ENCODE peak calls at places on chromosomes 16 and 17, in six cellular contexts. M is neuronal stem cell, P is IMR-90, Z is H9, W is H1, L is trophoblast cell. O is an unnamed sample.
A peak's percentile ranks its signal among the peaks of the same experiment; 100 is the strongest.

GRCh38 chr17:57862990-57863667 is 13.3 kb upstream of the MRPS23 start:
- DNase-seq in Z (peak; percentile 46), P (no peak), W (no peak), M (no peak), L (no peak), O (peak; percentile 36)

GRCh38 chr16:56506941-56507340 is 12.9 kb downstream of the BBS2 start:
- DNase-seq in L (peak; percentile 43), M (no peak), W (no peak), Z (no peak), P (peak; percentile 80), O (no peak)

GRCh38 chr16:23491490-23492391 is 18.6 kb downstream of the GGA2 start:
- DNase-seq in W (no peak), Z (no peak), M (no peak), L (peak; percentile 56), P (peak; percentile 16), O (no peak)

GRCh38 chr17:73750975-73751374 is 106.7 kb upstream of the SDK2 start:
- DNase-seq in L (no peak), M (no peak), P (no peak), W (no peak), Z (no peak), O (no peak)

GRCh38 chr17:43905985-43906852 is 1.1 kb downstream of the MPP2 start:
- DNase-seq in M (peak; percentile 77), W (no peak), L (no peak), P (peak; percentile 45), Z (peak; percentile 94), O (peak; percentile 45)

GRCh38 chr17:82859431-82860403 is 19.9 kb upstream of the ZNF750 start:
- DNase-seq in W (no peak), M (no peak), Z (no peak), P (peak; percentile 70), L (peak; percentile 82), O (peak; percentile 86)

GRCh38 chr17:8976638-8977037 is 11.1 kb upstream of the PIK3R5 start:
- DNase-seq in W (no peak), Z (no peak), L (no peak), M (no peak), P (no peak), O (no peak)

GRCh38 chr17:42608692-42609181 is 437 bp downstream of the RETREG3 start:
- DNase-seq in L (peak; percentile 26), M (no peak), W (no peak), Z (no peak), P (no peak), O (no peak)

GRCh38 chr16:66842765-66843164 is 1.4 kb upstream of the CA7 start:
- DNase-seq in P (peak; percentile 19), W (no peak), Z (no peak), L (no peak), M (no peak), O (no peak)

GRCh38 chr16:69613283-69614154 is 47.8 kb downstream of the NFAT5 start:
- DNase-seq in M (no peak), Z (no peak), P (peak; percentile 56), W (no peak), L (no peak), O (peak; percentile 26)

GRCh38 chr16:57167951-57168350 is 17.9 kb downstream of the PSME3IP1 start:
- DNase-seq in W (no peak), Z (no peak), P (peak; percentile 83), M (peak; percentile 44), L (peak; percentile 69), O (peak; percentile 78)

GRCh38 chr16:84670063-84670462 is 21.8 kb downstream of the KLHL36 start:
- DNase-seq in M (no peak), L (no peak), P (no peak), Z (no peak), W (no peak), O (no peak)

GRCh38 chr17:58303981-58304734 is 23.4 kb upstream of the MPO start:
- DNase-seq in P (peak; percentile 23), W (peak; percentile 41), Z (peak; percentile 90), M (no peak), L (peak; percentile 68), O (peak; percentile 34)

GRCh38 chr16:63287411-63287810 is 1251.2 kb upstream of the CDH8 start:
- DNase-seq in P (no peak), L (no peak), M (no peak), W (no peak), Z (no peak), O (no peak)

GRCh38 chr17:5210091-5210490 is 18.4 kb upstream of the ZNF594 start:
- DNase-seq in Z (no peak), P (no peak), M (no peak), L (no peak), W (no peak), O (no peak)
- H4K91ac ChIP-seq in Z (no peak overlapping the region), P (no peak overlapping the region), M (no peak overlapping the region), L (no peak overlapping the region), W (no peak overlapping the region), O (peak overlapping the region; percentile 39)

GRCh38 chr16:17413508-17413907 is 57.3 kb downstream of the XYLT1 start:
- DNase-seq in W (no peak), P (no peak), L (no peak), M (no peak), Z (no peak), O (no peak)
- H3K14ac ChIP-seq in W (no peak overlapping the region), P (no peak overlapping the region), L (no peak overlapping the region), M (no peak overlapping the region), Z (no peak overlapping the region), O (no peak overlapping the region)

GRCh38 chr16:78705694-78706093 is 606.2 kb downstream of the WWOX start:
- DNase-seq in W (no peak), P (peak; percentile 2), Z (no peak), M (no peak), L (peak; percentile 70), O (peak; percentile 48)

GRCh38 chr16:78706637-78707036 is 607.2 kb downstream of the WWOX start:
- DNase-seq in P (no peak), L (no peak), W (no peak), Z (no peak), M (no peak), O (no peak)

GRCh38 chr16:78703951-78704350 is 604.5 kb downstream of the WWOX start:
- DNase-seq in M (no peak), P (no peak), L (peak; percentile 3), Z (no peak), W (no peak), O (no peak)

GRCh38 chr16:78704421-78704820 is 605.0 kb downstream of the WWOX start:
- DNase-seq in M (no peak), Z (no peak), P (no peak), W (no peak), L (no peak), O (peak; percentile 89)

DNA sequence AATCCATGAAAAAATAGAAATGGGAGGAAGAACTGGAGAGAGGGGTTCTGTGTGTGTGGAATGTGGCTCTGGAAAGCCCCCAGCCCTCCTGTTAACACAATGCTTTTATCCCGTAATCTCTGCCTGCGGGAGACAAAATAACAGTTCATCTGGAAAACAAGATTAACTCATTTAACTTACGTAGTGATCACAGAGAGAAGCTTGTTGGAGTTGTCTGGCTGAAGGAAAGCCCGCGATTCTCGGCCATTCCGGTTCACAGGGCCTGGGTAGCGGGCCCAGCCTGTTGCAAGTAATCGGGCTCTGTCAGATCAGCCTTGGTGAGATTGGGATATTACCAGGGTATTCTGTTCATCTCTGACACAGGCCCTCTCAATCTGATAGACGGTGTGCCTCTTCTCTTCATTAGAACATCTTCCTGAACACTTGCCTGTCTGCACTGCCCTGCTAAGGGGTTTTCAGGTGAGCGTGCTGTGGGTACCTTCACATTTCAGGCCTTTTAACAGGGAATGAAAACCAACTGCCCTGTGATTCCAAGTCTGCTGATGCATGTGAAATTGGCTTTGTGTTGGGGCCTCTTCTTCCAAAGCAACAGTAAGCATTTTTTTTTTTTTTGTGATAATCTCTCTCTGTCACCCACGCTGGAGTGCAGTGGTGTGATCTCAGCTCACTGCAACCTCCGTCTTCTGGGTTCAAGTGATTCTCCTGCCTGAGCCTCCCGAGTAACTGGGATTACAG is 609.9 kb downstream of the WWOX start:
- DNase-seq in Z (no peak), L (no peak), W (no peak), M (peak; percentile 92), P (no peak), O (no peak)
- H4K91ac ChIP-seq in Z (no peak overlapping the region), L (peak overlapping the region; percentile 15), W (no peak overlapping the region), M (no peak overlapping the region), P (no peak overlapping the region), O (no peak overlapping the region)

DNA sequence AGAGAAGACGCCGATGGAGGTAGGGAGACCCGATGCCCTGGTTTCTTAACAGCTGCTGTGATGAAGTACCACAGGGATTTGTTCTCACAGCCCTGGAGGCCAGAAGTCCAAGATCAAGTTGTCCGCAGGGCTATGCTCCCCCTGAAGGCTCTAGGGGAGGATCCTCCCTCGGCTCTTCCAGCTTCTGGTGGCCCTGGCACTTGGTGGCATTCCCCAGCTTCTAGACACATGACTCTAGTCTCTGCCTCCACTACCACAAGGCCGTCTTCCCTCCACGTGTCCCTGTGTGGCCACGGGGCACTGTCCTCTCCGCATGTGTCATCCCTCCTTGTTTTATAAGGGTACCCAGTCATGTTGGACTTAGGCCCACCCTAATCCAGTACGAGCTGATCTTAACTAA is 375.2 kb downstream of the SLC39A11 start:
- DNase-seq in W (no peak), M (no peak), P (no peak), Z (no peak), L (peak; percentile 63), O (no peak)
- H3K14ac ChIP-seq in W (no peak overlapping the region), M (no peak overlapping the region), P (peak overlapping the region; percentile 77), Z (no peak overlapping the region), L (peak overlapping the region; percentile 8), O (no peak overlapping the region)

O was measured in mesenchymal stem cell.